ENCODE peak calls at places on chromosomes 13 and 19, in four cellular contexts. Q is CD4-positive, alpha-beta memory T cell; A is colonic mucosa; T is tibial nerve. S is an unnamed sample.
A peak's percentile ranks its signal among the peaks of the same experiment; 100 is the strongest.

GRCh38 chr13:110008816-110009215 is 222.4 kb upstream of the IRS2 start:
- DNase-seq in Q (no peak), A (no peak), T (no peak), S (no peak)

GRCh38 chr13:98022210-98022609 is 68.7 kb downstream of the IPO5 start:
- DNase-seq in Q (no peak), A (no peak), T (peak; percentile 7), S (peak; percentile 68)

GRCh38 chr19:49664171-49665070 is 1.2 kb downstream of the IRF3 start:
- DNase-seq in Q (peak; percentile 92), A (peak; percentile 97), T (peak; percentile 93), S (peak; percentile 96)

GRCh38 chr19:56476671-56477428 is at the start of gene ZNF667:
- DNase-seq in Q (no peak), A (peak; percentile 17), T (no peak), S (peak; percentile 82)

GRCh38 chr13:93230466-93230865 is 3.9 kb downstream of the GPC6 start:
- DNase-seq in Q (no peak), A (no peak), T (no peak), S (peak; percentile 82)

GRCh38 chr13:107466326-107466725 is 749.0 kb downstream of the LIG4 start:
- DNase-seq in Q (no peak), A (no peak), T (no peak), S (peak; percentile 36)

GRCh38 chr13:50574731-50575130 is 268.8 kb downstream of the DLEU7 start:
- DNase-seq in Q (no peak), A (no peak), T (no peak), S (peak; percentile 44)

GRCh38 chr19:42628411-42629135 is 33.8 kb upstream of the CEACAM8 start:
- DNase-seq in Q (no peak), A (no peak), T (no peak), S (no peak)

GRCh38 chr19:41427647-41428480 is 690 bp upstream of the B3GNT8 start:
- DNase-seq in Q (peak; percentile 81), A (peak; percentile 54), T (peak; percentile 20), S (no peak)

GRCh38 chr19:49681830-49682229 is 4.8 kb downstream of the PRMT1 start:
- DNase-seq in Q (no peak), A (no peak), T (no peak), S (no peak)

GRCh38 chr13:72384879-72385278 is 342.6 kb downstream of the MZT1 start:
- DNase-seq in Q (no peak), A (no peak), T (peak; percentile 15), S (peak; percentile 78)

GRCh38 chr13:32426191-32426980 is 1.5 kb downstream of the N4BP2L1 start:
- DNase-seq in Q (peak; percentile 73), A (peak; percentile 43), T (peak; percentile 17), S (no peak)

GRCh38 chr19:45340232-45340898 is at the start of gene KLC3:
- DNase-seq in Q (no peak), A (peak; percentile 63), T (no peak), S (no peak)

GRCh38 chr13:48644951-48645350 is 8.8 kb upstream of the CYSLTR2 start:
- DNase-seq in Q (no peak), A (no peak), T (no peak), S (no peak)

GRCh38 chr19:24140099-24140498 is 53.1 kb downstream of the ZNF254 start:
- DNase-seq in Q (no peak), A (no peak), T (no peak), S (no peak)

GRCh38 chr13:36362914-36363313 is 16.7 kb upstream of the SPART start:
- DNase-seq in Q (no peak), A (no peak), T (no peak), S (no peak)

GRCh38 chr13:36363464-36363863 is 17.3 kb upstream of the SPART start:
- DNase-seq in Q (no peak), A (no peak), T (no peak), S (no peak)

GRCh38 chr13:36360863-36361262 is 14.7 kb upstream of the SPART start:
- DNase-seq in Q (no peak), A (no peak), T (no peak), S (peak; percentile 58)

GRCh38 chr13:36359301-36359950 is 13.2 kb upstream of the SPART start:
- DNase-seq in Q (no peak), A (no peak), T (no peak), S (no peak)

DNA sequence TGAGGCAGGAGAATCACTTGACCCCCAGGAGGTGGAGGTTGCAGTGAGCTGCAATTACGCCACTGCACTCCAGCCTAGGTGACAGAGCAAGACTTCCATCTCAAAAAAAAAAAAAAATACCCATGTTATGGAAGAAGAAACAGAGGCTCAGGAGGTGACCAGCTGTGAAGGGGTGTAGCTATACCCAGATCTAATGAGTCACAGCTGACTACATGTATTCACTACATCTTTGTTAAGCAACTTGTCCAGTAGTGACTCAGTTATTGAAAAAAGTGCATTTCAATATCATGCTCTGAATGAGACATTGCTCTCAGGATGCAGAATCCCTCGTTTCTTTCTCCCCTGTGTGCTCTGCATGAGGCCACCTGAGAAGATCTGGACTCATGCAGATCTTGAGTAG is 16.1 kb upstream of the SPART start:
- DNase-seq in Q (no peak), A (no peak), T (no peak), S (peak; percentile 91)
- H3K4me1 ChIP-seq in Q (no peaks in the 10 kb centered on the region), A (no peaks in the 10 kb centered on the region), T (no peaks in the 10 kb centered on the region), S (peaks cover 56% of the 10 kb centered on the region)

GRCh38 chr19:18320865-18321728 is 1.8 kb downstream of the LSM4 start:
- DNase-seq in Q (no peak), A (peak; percentile 88), T (no peak), S (no peak)
- H3K4me1 ChIP-seq in Q (peaks cover 69% of the 10 kb centered on the region), A (peaks cover 42% of the 10 kb centered on the region), T (peaks cover 34% of the 10 kb centered on the region), S (peaks cover 19% of the 10 kb centered on the region)

DNA sequence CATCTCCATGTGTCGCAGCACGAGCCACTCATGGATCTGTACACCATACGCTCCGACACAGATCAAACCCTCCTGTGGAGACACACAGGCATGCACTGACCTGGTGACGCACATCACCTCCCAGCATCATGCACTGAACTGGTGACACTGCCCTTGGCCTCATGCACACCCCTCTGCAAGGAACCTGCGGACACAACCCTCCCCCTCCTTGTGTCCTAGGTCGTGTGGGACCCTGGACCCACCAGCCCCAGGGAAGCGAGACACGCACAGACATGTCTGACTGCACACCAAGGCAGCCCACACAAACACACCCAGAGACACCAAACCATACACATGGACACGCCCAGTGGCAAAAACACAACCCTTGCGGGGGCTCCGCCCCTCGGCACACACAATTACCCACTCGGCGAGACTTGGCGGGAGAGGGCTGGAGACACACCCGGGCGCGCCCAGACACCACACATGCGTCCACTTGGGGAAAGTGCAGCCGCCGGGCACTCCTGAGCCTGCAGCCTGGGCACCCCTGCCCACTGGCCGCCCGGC is 2.0 kb upstream of the KCNN4 start:
- DNase-seq in Q (no peak), A (peak; percentile 85), T (no peak), S (no peak)
- H3K4me1 ChIP-seq in Q (peaks cover 71% of the 10 kb centered on the region), A (peaks cover 20% of the 10 kb centered on the region), T (peaks cover 30% of the 10 kb centered on the region), S (peaks cover 25% of the 10 kb centered on the region)

GRCh38 chr19:2242811-2243210 is 6.2 kb downstream of the SF3A2 start:
- DNase-seq in Q (no peak), A (no peak), T (no peak), S (no peak)
- H3K4me1 ChIP-seq in Q (peaks cover 59% of the 10 kb centered on the region), A (peaks cover 19% of the 10 kb centered on the region), T (peaks cover 40% of the 10 kb centered on the region), S (peaks cover 38% of the 10 kb centered on the region)

GRCh38 chr19:54459282-54460229 is 4.0 kb downstream of the LENG9 start:
- DNase-seq in Q (no peak), A (peak; percentile 18), T (no peak), S (no peak)

GRCh38 chr19:54455786-54456422 is 6.9 kb downstream of the LENG8 start:
- DNase-seq in Q (no peak), A (no peak), T (no peak), S (no peak)

GRCh38 chr19:54456423-54457373 is 6.9 kb downstream of the LENG9 start:
- DNase-seq in Q (no peak), A (no peak), T (no peak), S (no peak)

GRCh38 chr19:54458648-54459281 is 4.8 kb downstream of the LENG9 start:
- DNase-seq in Q (no peak), A (no peak), T (no peak), S (no peak)

DNA sequence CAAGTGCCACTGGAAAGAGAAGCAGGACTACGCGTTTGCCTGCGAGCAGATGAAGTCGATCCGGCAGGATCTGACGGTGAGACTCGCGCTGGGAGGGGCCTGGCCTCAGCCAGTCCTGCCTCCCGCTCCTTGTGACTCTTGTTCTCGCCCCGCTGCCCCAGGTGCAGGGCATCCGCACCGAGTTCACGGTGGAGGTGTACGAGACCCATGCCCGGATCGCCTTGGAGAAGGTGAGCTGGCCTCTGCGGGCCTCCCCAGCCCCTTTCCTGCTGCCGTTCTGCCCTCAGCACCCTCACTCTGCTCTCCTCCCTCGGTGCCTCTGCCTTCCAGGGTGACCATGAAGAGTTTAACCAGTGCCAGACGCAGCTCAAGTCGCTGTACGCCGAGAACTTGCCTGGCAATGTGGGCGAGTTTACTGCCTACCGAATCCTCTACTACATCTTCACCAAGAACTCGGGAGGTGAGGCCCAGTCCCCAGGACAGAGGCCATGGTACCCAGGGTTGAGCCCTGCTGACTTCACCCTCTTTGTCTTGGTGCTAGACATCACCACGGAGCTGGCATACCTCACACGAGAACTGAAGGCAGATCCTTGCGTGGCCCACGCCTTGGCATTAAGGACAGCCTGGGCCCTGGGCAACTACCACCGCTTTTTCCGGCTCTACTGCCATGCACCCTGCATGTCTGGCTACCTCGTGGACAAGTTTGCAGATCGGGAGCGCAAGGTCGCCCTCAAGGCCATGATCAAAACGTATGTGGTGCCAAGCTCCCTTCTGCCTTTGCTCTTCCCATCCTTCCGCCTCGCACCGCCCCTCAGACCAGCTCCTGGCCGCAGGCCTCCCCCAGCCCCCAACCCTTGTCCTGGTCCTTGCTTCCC is 5.6 kb downstream of the LENG9 start:
- DNase-seq in Q (no peak), A (no peak), T (no peak), S (no peak)
- H3K4me1 ChIP-seq in Q (peaks cover 18% of the 10 kb centered on the region), A (peaks cover 11% of the 10 kb centered on the region), T (peaks cover 12% of the 10 kb centered on the region), S (peaks cover 15% of the 10 kb centered on the region)